ENCODE peak calls at places on chromosome 1, in five cellular contexts. H is H9, S is neuronal stem cell, E is H1, N is trophoblast cell. X is an unnamed sample.
A peak's percentile ranks its signal among the peaks of the same experiment; 100 is the strongest.

GRCh38 chr1:211519602-211520001 is 27.6 kb upstream of the RD3 start:
- DNase-seq in H (no peak), S (no peak), E (no peak), N (no peak), X (no peak)

GRCh38 chr1:13513885-13514546 is at the start of gene LRRC38:
- DNase-seq in H (peak; percentile 71), S (no peak), E (no peak), N (no peak), X (no peak)

GRCh38 chr1:67648582-67649326 is 36.2 kb upstream of the GADD45A start:
- DNase-seq in H (peak; percentile 41), S (no peak), E (no peak), N (no peak), X (no peak)

GRCh38 chr1:3356827-3357457 is 97.5 kb upstream of the ARHGEF16 start:
- DNase-seq in H (no peak), S (no peak), E (no peak), N (no peak), X (no peak)

GRCh38 chr1:7784492-7785071 is 491 bp downstream of the PER3 start:
- DNase-seq in H (peak; percentile 40), S (no peak), E (no peak), N (no peak), X (peak; percentile 6)

GRCh38 chr1:3763351-3764125 is 9.0 kb upstream of the SMIM1 start:
- DNase-seq in H (no peak), S (no peak), E (no peak), N (no peak), X (no peak)

GRCh38 chr1:240611619-240612490 is at the start of gene GREM2:
- DNase-seq in H (peak; percentile 74), S (peak; percentile 56), E (no peak), N (peak; percentile 8), X (peak; percentile 97)

GRCh38 chr1:245873883-245874671 is 633.0 kb downstream of the SMYD3 start:
- DNase-seq in H (no peak), S (no peak), E (no peak), N (no peak), X (peak; percentile 54)

GRCh38 chr1:192766009-192766625 is 42.7 kb upstream of the RGS2 start:
- DNase-seq in H (no peak), S (no peak), E (no peak), N (no peak), X (peak; percentile 54)

DNA sequence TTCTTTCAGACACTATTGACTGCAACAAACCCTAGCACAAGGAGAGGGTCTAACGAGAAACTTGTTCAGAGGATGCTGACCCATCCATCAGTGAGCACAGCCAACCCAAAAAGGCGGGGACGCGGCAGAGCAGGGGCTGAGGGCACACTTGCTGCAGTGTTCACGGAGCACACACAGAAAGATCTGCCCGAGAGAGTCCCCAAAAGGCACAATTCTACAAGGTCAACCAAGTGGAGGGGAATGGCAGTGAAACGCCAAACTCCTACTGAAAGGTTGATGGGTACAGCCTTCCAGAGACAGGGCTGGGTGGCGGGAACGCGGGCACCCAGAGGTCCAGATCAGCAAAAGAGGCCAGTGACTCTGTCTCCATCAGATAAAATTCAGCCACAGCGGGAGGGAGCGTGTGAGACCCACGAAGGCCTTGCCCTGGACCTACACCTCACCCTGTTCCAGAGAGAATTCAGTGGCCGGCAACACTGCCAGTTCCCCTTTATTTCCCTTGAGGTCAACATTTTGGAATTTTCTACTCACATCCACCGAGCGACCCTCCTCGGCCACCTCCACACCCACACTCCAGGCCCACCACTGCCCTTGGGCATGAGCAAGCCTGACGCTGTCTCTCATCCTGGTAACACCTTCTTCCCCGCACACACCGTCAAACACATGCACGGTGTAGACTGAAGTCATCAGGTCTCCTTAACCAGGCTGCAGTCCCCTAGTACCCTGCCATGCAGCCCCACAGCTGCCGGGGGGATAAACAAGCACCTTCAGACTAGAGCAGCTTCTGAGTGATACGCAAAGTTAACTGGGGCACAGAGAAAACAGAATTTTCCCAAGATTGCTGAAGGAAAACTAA is 5.5 kb downstream of the GNG4 start:
- DNase-seq in H (no peak), S (no peak), E (no peak), N (no peak), X (no peak)
- H3K27ac ChIP-seq in H (no peak overlapping the region), S (no peak overlapping the region), E (peak overlapping the region; percentile 8), N (no peak overlapping the region), X (no peak overlapping the region)

DNA sequence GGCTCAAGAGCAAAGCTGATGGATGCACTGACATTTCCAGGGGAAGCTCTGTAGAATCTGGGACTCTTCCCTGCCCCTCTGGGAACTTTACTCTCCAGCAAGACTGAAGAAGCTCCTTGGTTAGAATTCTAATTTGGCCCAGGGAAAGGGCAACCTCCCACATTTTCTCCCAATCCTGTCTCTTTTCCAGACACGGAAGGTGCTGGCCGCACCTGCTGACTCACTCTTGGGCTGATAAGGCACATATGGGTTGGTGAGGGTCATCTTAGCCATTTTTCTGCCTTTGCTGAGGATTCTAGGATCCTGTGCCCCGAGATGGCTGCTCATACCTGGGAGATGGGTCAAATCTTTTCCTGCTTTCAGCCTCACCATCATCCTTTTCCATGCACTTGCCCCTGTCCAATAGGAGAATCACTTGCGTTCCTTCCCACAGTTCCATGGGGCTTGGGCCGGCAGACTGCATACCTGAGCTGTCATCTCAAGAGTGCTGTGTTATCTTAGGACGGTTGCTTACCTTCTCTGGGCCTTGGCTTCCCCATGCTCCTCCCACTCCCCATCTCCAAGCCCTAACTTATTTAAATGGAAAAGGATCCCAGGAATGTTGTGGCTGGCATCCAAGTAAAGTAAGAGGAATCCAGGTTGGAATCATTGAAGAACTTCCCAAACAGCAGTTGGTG is 1.3 kb downstream of the TINAGL1 start:
- DNase-seq in H (no peak), S (no peak), E (no peak), N (peak; percentile 89), X (no peak)
- H3K4me2 ChIP-seq in H (no peak overlapping the region), S (no peak overlapping the region), E (peak overlapping the region; percentile 60), N (peak overlapping the region; percentile 71), X (peak overlapping the region; percentile 72)

GRCh38 chr1:203763505-203763904 is 1.5 kb upstream of the LAX1 start:
- DNase-seq in H (no peak), S (no peak), E (no peak), N (no peak), X (no peak)

GRCh38 chr1:203764105-203765028 is 616 bp upstream of the LAX1 start:
- DNase-seq in H (no peak), S (no peak), E (no peak), N (no peak), X (no peak)

GRCh38 chr1:203765029-203765837 is at the start of gene LAX1:
- DNase-seq in H (no peak), S (no peak), E (no peak), N (no peak), X (no peak)

GRCh38 chr1:203760506-203760905 is 4.5 kb upstream of the LAX1 start:
- DNase-seq in H (no peak), S (no peak), E (no peak), N (no peak), X (no peak)
- H2BK12ac ChIP-seq in H (no peak overlapping the region), S (no peak overlapping the region), E (no peak overlapping the region), N (no peak overlapping the region), X (no peak overlapping the region)

GRCh38 chr1:84582802-84583587 is 8.8 kb upstream of the CTBS start:
- DNase-seq in H (peak; percentile 47), S (no peak), E (no peak), N (no peak), X (peak; percentile 70)
- H3K27ac ChIP-seq in H (no peak overlapping the region), S (no peak overlapping the region), E (no peak overlapping the region), N (no peak overlapping the region), X (no peak overlapping the region)

GRCh38 chr1:172344444-172344843 is 76.0 kb upstream of the C1orf105 start:
- DNase-seq in H (no peak), S (no peak), E (no peak), N (no peak), X (no peak)
- H3K4me2 ChIP-seq in H (no peak overlapping the region), S (no peak overlapping the region), E (no peak overlapping the region), N (no peak overlapping the region), X (no peak overlapping the region)

DNA sequence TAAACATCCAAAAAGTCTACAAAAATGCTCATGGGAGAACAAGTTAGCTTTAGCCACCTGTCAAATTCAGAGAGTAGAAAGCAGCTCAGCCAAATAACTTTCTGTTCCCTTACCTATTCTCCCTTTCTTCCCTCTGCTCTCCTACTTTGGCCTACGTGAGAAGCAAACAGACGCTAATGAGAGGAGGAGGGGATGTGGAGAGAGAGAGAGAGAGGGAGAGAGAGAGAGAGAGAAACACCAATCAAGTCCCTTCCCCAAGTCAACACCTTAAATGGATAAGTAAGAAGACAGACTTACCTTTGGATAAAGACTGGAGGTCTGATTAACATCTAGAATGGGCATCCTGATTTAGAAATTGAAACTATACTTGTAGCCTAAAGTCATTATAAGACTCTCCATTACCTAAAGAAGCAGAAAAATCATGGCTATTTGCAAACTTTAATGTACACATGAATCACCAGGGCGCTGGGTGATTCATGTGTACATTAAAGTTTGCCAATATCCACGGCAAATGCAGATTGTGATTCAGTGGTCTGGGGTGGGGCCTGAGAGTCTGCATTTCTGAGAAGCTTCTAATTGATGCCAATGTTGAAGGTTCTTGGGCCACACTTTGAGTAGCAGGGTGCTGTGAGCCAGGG is 13.1 kb upstream of the DUSP12 start:
- DNase-seq in H (no peak), S (no peak), E (no peak), N (no peak), X (no peak)
- H2BK12ac ChIP-seq in H (no peak overlapping the region), S (no peak overlapping the region), E (no peak overlapping the region), N (no peak overlapping the region), X (no peak overlapping the region)

GRCh38 chr1:238608139-238608538 is 717.4 kb upstream of the ZP4 start:
- DNase-seq in H (no peak), S (no peak), E (no peak), N (no peak), X (no peak)

GRCh38 chr1:238606896-238607295 is 716.2 kb upstream of the ZP4 start:
- DNase-seq in H (no peak), S (no peak), E (no peak), N (no peak), X (peak; percentile 61)

GRCh38 chr1:238606457-238606856 is 715.7 kb upstream of the ZP4 start:
- DNase-seq in H (no peak), S (no peak), E (no peak), N (no peak), X (no peak)
- H3K27ac ChIP-seq in H (no peak overlapping the region), S (no peak overlapping the region), E (no peak overlapping the region), N (no peak overlapping the region), X (no peak overlapping the region)

DNA sequence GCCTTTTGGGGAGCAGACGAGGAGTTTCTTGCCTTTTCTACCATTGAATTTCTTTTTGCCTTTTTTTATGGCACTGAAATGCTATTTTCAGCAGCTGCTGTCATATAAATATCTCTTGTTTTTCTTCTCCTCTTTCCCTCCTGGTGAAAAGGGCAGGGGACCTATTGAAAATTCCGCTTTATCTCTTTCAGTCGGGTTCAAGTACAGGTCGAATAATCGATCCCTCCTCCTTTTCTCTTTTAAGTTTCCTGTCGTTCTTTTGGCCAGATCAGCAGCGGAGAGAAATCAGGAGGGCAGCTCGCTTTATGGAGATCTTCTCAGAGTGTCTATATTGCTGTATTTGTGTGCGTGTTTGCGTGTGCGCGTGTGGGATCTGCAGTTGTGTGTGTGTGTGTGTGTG is 67.5 kb upstream of the CASZ1 start:
- DNase-seq in H (no peak), S (no peak), E (no peak), N (no peak), X (no peak)
- H3K4me2 ChIP-seq in H (no peak overlapping the region), S (no peak overlapping the region), E (no peak overlapping the region), N (no peak overlapping the region), X (no peak overlapping the region)

GRCh38 chr1:98251497-98251896 is 330.7 kb upstream of the DPYD start:
- DNase-seq in H (no peak), S (no peak), E (no peak), N (no peak), X (no peak)
- H2BK12ac ChIP-seq in H (no peak overlapping the region), S (no peak overlapping the region), E (no peak overlapping the region), N (no peak overlapping the region), X (no peak overlapping the region)

GRCh38 chr1:178020968-178021640 is 51.2 kb upstream of the SEC16B start:
- DNase-seq in H (no peak), S (no peak), E (no peak), N (no peak), X (no peak)
- H3K27ac ChIP-seq in H (no peak overlapping the region), S (no peak overlapping the region), E (no peak overlapping the region), N (no peak overlapping the region), X (no peak overlapping the region)